ENCODE peak calls at places on chromosomes 16 and 17, in seven cellular contexts. One of them, this sample, is unnamed.

GRCh38 chr17:81018044-81018802 is 16.7 kb upstream of the BAIAP2 start:
- DNase-seq in AG04450: no peak
- DNase-seq in T-cell: peak; percentile 58
- DNase-seq in Calu3: no peak
- DNase-seq in WTC11: no peak
- DNase-seq in EL: peak; percentile 57
- DNase-seq in AG08395: peak; percentile 54
- DNase-seq in this sample: no peak

GRCh38 chr17:47077576-47077975 is 98.5 kb upstream of the RPRML start:
- DNase-seq in WTC11: no peak
- DNase-seq in Calu3: no peak
- DNase-seq in AG08395: no peak
- DNase-seq in AG04450: no peak
- DNase-seq in T-cell: no peak
- DNase-seq in EL: peak; percentile 64
- DNase-seq in this sample: peak; percentile 32

GRCh38 chr17:79515110-79515509 is 95.7 kb downstream of the RBFOX3 start:
- DNase-seq in AG04450: no peak
- DNase-seq in AG08395: no peak
- DNase-seq in EL: no peak
- DNase-seq in Calu3: no peak
- DNase-seq in T-cell: no peak
- DNase-seq in WTC11: no peak
- DNase-seq in this sample: no peak

GRCh38 chr17:40818343-40818732 is 4.1 kb downstream of the KRT10 start:
- DNase-seq in AG04450: no peak
- DNase-seq in EL: no peak
- DNase-seq in WTC11: no peak
- DNase-seq in AG08395: no peak
- DNase-seq in Calu3: no peak
- DNase-seq in T-cell: no peak
- DNase-seq in this sample: no peak

GRCh38 chr16:78608305-78608776 is 508.9 kb downstream of the WWOX start:
- DNase-seq in AG08395: no peak
- DNase-seq in Calu3: no peak
- DNase-seq in AG04450: no peak
- DNase-seq in WTC11: no peak
- DNase-seq in T-cell: no peak
- DNase-seq in EL: no peak
- DNase-seq in this sample: no peak

GRCh38 chr16:89085755-89086154 is 7.9 kb upstream of the ACSF3 start:
- DNase-seq in WTC11: no peak
- DNase-seq in AG04450: no peak
- DNase-seq in EL: no peak
- DNase-seq in Calu3: no peak
- DNase-seq in T-cell: no peak
- DNase-seq in AG08395: no peak
- DNase-seq in this sample: no peak

GRCh38 chr16:11140867-11141266 is 115.1 kb downstream of the SOCS1 start:
- DNase-seq in Calu3: no peak
- DNase-seq in AG04450: no peak
- DNase-seq in AG08395: no peak
- DNase-seq in EL: no peak
- DNase-seq in T-cell: no peak
- DNase-seq in WTC11: no peak
- DNase-seq in this sample: no peak

GRCh38 chr16:85173077-85173980 is 61.1 kb upstream of the CIBAR2 start:
- DNase-seq in T-cell: no peak
- DNase-seq in AG04450: peak; percentile 71
- DNase-seq in WTC11: no peak
- DNase-seq in Calu3: no peak
- DNase-seq in AG08395: peak; percentile 61
- DNase-seq in EL: peak; percentile 88
- DNase-seq in this sample: peak; percentile 76

GRCh38 chr16:69410285-69410990 is 14.0 kb upstream of the CYB5B start:
- DNase-seq in WTC11: no peak
- DNase-seq in AG08395: peak; percentile 47
- DNase-seq in AG04450: no peak
- DNase-seq in Calu3: no peak
- DNase-seq in T-cell: no peak
- DNase-seq in EL: peak; percentile 79
- DNase-seq in this sample: peak; percentile 58

GRCh38 chr16:27399969-27400368 is 2.0 kb upstream of the IL21R start:
- DNase-seq in T-cell: no peak
- DNase-seq in AG04450: no peak
- DNase-seq in WTC11: no peak
- DNase-seq in EL: no peak
- DNase-seq in AG08395: no peak
- DNase-seq in Calu3: no peak
- DNase-seq in this sample: no peak

GRCh38 chr17:74280093-74280513 is 6.1 kb downstream of the DNAI2 start:
- DNase-seq in WTC11: no peak
- DNase-seq in EL: no peak
- DNase-seq in AG04450: no peak
- DNase-seq in AG08395: no peak
- DNase-seq in Calu3: no peak
- DNase-seq in T-cell: peak; percentile 57
- DNase-seq in this sample: no peak

GRCh38 chr16:81680444-81681263 is 98.4 kb upstream of the PLCG2 start:
- DNase-seq in T-cell: no peak
- DNase-seq in AG08395: no peak
- DNase-seq in EL: no peak
- DNase-seq in AG04450: no peak
- DNase-seq in Calu3: no peak
- DNase-seq in WTC11: no peak
- DNase-seq in this sample: no peak

GRCh38 chr17:22512506-22512905 is 820.2 kb downstream of the KCNJ18 start:
- DNase-seq in AG04450: no peak
- DNase-seq in T-cell: no peak
- DNase-seq in EL: no peak
- DNase-seq in AG08395: no peak
- DNase-seq in WTC11: no peak
- DNase-seq in Calu3: no peak
- DNase-seq in this sample: no peak

GRCh38 chr16:87464691-87465300 is 28.0 kb downstream of the ZCCHC14 start:
- DNase-seq in Calu3: peak; percentile 14
- DNase-seq in T-cell: peak; percentile 13
- DNase-seq in WTC11: no peak
- DNase-seq in EL: peak; percentile 84
- DNase-seq in AG08395: peak; percentile 90
- DNase-seq in AG04450: peak; percentile 88
- DNase-seq in this sample: peak; percentile 88

GRCh38 chr17:51997723-51998122 is 160.8 kb downstream of the CA10 start:
- DNase-seq in AG04450: no peak
- DNase-seq in AG08395: no peak
- DNase-seq in EL: no peak
- DNase-seq in Calu3: no peak
- DNase-seq in WTC11: no peak
- DNase-seq in T-cell: no peak
- DNase-seq in this sample: no peak

GRCh38 chr17:12492450-12492849 is 173.2 kb upstream of the MYOCD start:
- DNase-seq in AG04450: peak; percentile 60
- DNase-seq in EL: no peak
- DNase-seq in Calu3: no peak
- DNase-seq in AG08395: no peak
- DNase-seq in T-cell: no peak
- DNase-seq in WTC11: no peak
- DNase-seq in this sample: no peak

GRCh38 chr16:50692999-50693781 is at the start of gene NOD2:
- DNase-seq in AG08395: peak; percentile 55
- DNase-seq in EL: no peak
- DNase-seq in Calu3: peak; percentile 32
- DNase-seq in AG04450: no peak
- DNase-seq in T-cell: peak; percentile 30
- DNase-seq in WTC11: peak; percentile 52
- DNase-seq in this sample: peak; percentile 12

GRCh38 chr16:57512296-57513001 is 23.9 kb downstream of the CCDC102A start:
- DNase-seq in AG08395: no peak
- DNase-seq in AG04450: no peak
- DNase-seq in T-cell: no peak
- DNase-seq in EL: no peak
- DNase-seq in WTC11: no peak
- DNase-seq in Calu3: no peak
- DNase-seq in this sample: no peak

This sample was measured in Daoy.